ENCODE peak calls at places on chromosomes 6 and 20, in six cellular contexts. E is EH; L is mucosa of gallbladder; A is ovary; X is lower lobe of right lung; M is naive thymus-derived CD8-positive, alpha-beta T cell. O is an unnamed sample.

GRCh38 chr6:89034586-89035251 is 45.8 kb upstream of the PNRC1 start:
- DNase-seq in E (peak; percentile 58), L (peak; percentile 40), A (peak; percentile 27), X (peak; percentile 51), M (no peak), O (peak; percentile 68)

GRCh38 chr6:56802570-56802969 is 152.3 kb upstream of the BEND6 start:
- DNase-seq in E (peak; percentile 86), L (no peak), A (no peak), X (no peak), M (no peak), O (no peak)

GRCh38 chr20:1242099-1242498 is 16.3 kb downstream of the RAD21L1 start:
- DNase-seq in E (no peak), L (no peak), A (no peak), X (no peak), M (no peak), O (no peak)

GRCh38 chr6:118963003-118963402 is 28.0 kb upstream of the MCM9 start:
- DNase-seq in E (peak; percentile 9), L (no peak), A (no peak), X (no peak), M (no peak), O (no peak)

GRCh38 chr6:157150076-157150475 is 173.2 kb downstream of the TMEM242 start:
- DNase-seq in E (no peak), L (no peak), A (no peak), X (no peak), M (no peak), O (no peak)

GRCh38 chr20:35539756-35540212 is 2.1 kb upstream of the ERGIC3 start:
- DNase-seq in E (no peak), L (peak; percentile 54), A (no peak), X (peak; percentile 66), M (no peak), O (peak; percentile 45)

GRCh38 chr6:90294989-90295853 is 1.4 kb downstream of the BACH2 start:
- DNase-seq in E (peak; percentile 3), L (peak; percentile 22), A (peak; percentile 60), X (peak; percentile 60), M (peak; percentile 82), O (peak; percentile 61)

GRCh38 chr6:142746524-142746923 is 198.5 kb downstream of the HIVEP2 start:
- DNase-seq in E (peak; percentile 39), L (no peak), A (no peak), X (no peak), M (peak; percentile 74), O (no peak)

GRCh38 chr20:11453430-11453829 is 464.3 kb upstream of the BTBD3 start:
- DNase-seq in E (peak; percentile 79), L (no peak), A (no peak), X (no peak), M (no peak), O (no peak)